ENCODE peak calls at places on chromosomes 6 and 20, in ten cellular contexts. C, P, B, N, A, E, I, Z, R and U are unnamed samples.

GRCh38 chr6:56803594-56803993 is 151.3 kb upstream of the BEND6 start:
- DNase-seq in C (no peak), P (no peak), B (peak), N (no peak), A (peak), E (no peak), I (no peak), Z (no peak), R (no peak), U (no peak)

GRCh38 chr6:135291288-135292116 is 110.4 kb downstream of the MYB start:
- DNase-seq in C (no peak), P (no peak), B (peak), N (no peak), A (peak), E (peak), I (peak), Z (no peak), R (peak), U (no peak)

GRCh38 chr6:56953597-56954388 is 1.1 kb upstream of the BEND6 start:
- DNase-seq in C (no peak), P (no peak), B (peak), N (no peak), A (no peak), E (peak), I (no peak), Z (no peak), R (peak), U (peak)

GRCh38 chr6:77466055-77467028 is 3.1 kb upstream of the HTR1B start:
- DNase-seq in C (no peak), P (no peak), B (peak), N (no peak), A (peak), E (peak), I (no peak), Z (no peak), R (peak), U (peak)

GRCh38 chr20:33658510-33658909 is 3.6 kb upstream of the C20orf144 start:
- DNase-seq in C (no peak), P (no peak), B (no peak), N (no peak), A (no peak), E (no peak), I (no peak), Z (no peak), R (no peak), U (no peak)

GRCh38 chr6:56101141-56101553 is 146.2 kb downstream of the COL21A1 start:
- DNase-seq in C (no peak), P (peak), B (peak), N (no peak), A (peak), E (peak), I (peak), Z (no peak), R (peak), U (no peak)

GRCh38 chr6:136331461-136331860 is 41.8 kb upstream of the BCLAF1 start:
- DNase-seq in C (no peak), P (no peak), B (no peak), N (no peak), A (no peak), E (no peak), I (no peak), Z (no peak), R (no peak), U (no peak)

GRCh38 chr6:70592391-70593117 is 25.8 kb downstream of the SDHAF4 start:
- DNase-seq in C (no peak), P (no peak), B (peak), N (no peak), A (no peak), E (no peak), I (no peak), Z (no peak), R (no peak), U (no peak)

DNA sequence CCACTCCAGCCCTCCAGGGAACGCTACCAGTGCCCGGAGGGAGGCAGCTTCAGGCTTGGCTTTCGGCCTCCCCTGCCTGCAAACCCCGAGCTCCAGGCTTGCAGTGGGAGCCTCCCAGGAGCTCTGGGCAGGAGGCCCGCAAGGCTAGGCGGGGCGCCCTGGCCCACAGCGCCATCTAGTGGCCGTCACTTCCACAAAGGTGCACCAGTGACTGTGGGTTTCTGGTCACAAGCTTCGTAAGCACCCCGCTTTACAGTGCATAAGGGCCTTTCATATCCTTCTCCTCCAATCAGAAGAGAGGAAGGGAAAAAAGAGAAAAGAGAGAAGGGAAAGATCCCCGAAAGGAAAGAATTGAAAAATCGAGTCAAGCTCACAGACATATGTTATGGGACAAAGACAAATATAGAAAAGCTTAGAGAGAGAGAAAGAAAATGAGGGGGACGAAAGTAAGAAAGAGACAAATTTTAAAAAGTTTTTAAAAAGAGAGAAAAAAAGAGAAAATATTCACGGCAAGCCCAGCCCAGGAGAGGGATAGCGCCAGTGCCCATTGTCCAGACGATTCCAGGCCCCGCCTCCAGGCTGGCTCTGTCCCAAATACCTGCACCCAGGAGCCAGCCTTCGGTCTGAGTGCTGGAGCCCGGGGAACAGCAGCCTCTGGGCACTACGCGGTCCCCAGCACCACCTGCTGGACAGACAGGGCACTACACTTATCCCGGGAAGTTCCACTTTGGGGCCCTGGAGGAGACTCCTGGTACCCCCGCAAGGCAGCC is 207.1 kb downstream of the PREX1 start:
- DNase-seq in C (peak), P (no peak), B (peak), N (peak), A (peak), E (peak), I (peak), Z (peak), R (peak), U (peak)
- TF ChIP-seq CTCF in C (peak), P (peak), B (peak), N (peak), A (peak), E (peak), I (peak), Z (peak), R (peak), U (peak)

GRCh38 chr20:60203451-60203850 is 245.2 kb downstream of the CDH26 start:
- DNase-seq in C (no peak), P (no peak), B (no peak), N (no peak), A (no peak), E (no peak), I (no peak), Z (no peak), R (peak), U (no peak)

GRCh38 chr20:60204601-60205000 is 246.4 kb downstream of the CDH26 start:
- DNase-seq in C (no peak), P (no peak), B (no peak), N (no peak), A (no peak), E (no peak), I (no peak), Z (no peak), R (no peak), U (no peak)

GRCh38 chr20:60209048-60209447 is 250.8 kb downstream of the CDH26 start:
- DNase-seq in C (no peak), P (no peak), B (no peak), N (no peak), A (no peak), E (no peak), I (no peak), Z (no peak), R (no peak), U (no peak)

GRCh38 chr20:60202046-60202445 is 243.8 kb downstream of the CDH26 start:
- DNase-seq in C (peak), P (no peak), B (no peak), N (no peak), A (no peak), E (no peak), I (no peak), Z (no peak), R (peak), U (no peak)

GRCh38 chr20:60206259-60206658 is 248.0 kb downstream of the CDH26 start:
- DNase-seq in C (no peak), P (no peak), B (peak), N (no peak), A (peak), E (peak), I (peak), Z (no peak), R (peak), U (peak)
- TF ChIP-seq CTCF in C (peak), P (peak), B (peak), N (no peak), A (peak), E (peak), I (no peak), Z (no peak), R (peak), U (no peak)

GRCh38 chr6:47414517-47415167 is 62.9 kb upstream of the CD2AP start:
- DNase-seq in C (no peak), P (peak), B (peak), N (no peak), A (peak), E (peak), I (no peak), Z (no peak), R (peak), U (peak)
- TF ChIP-seq CTCF in C (no peak), P (no peak), B (no peak), N (no peak), A (no peak), E (no peak), I (no peak), Z (no peak), R (no peak), U (no peak)

GRCh38 chr6:17002123-17002522 is 99.7 kb upstream of the STMND1 start:
- DNase-seq in C (no peak), P (no peak), B (no peak), N (no peak), A (peak), E (no peak), I (no peak), Z (no peak), R (no peak), U (no peak)

GRCh38 chr6:17004269-17004668 is 97.6 kb upstream of the STMND1 start:
- DNase-seq in C (no peak), P (peak), B (peak), N (no peak), A (no peak), E (no peak), I (no peak), Z (no peak), R (peak), U (no peak)

GRCh38 chr6:16999486-17000436 is 102.1 kb upstream of the STMND1 start:
- DNase-seq in C (no peak), P (peak), B (peak), N (no peak), A (peak), E (no peak), I (no peak), Z (no peak), R (peak), U (no peak)

GRCh38 chr6:17001188-17001587 is 100.7 kb upstream of the STMND1 start:
- DNase-seq in C (no peak), P (no peak), B (no peak), N (no peak), A (no peak), E (no peak), I (no peak), Z (no peak), R (no peak), U (no peak)
- TF ChIP-seq CTCF in C (no peak), P (peak), B (peak), N (no peak), A (peak), E (no peak), I (peak), Z (no peak), R (no peak), U (no peak)

GRCh38 chr6:106997392-106998257 is 23.1 kb upstream of the CD24 start:
- DNase-seq in C (no peak), P (peak), B (peak), N (no peak), A (peak), E (peak), I (peak), Z (no peak), R (peak), U (peak)
- TF ChIP-seq CTCF in C (peak), P (peak), B (peak), N (peak), A (peak), E (peak), I (peak), Z (peak), R (peak), U (peak)

GRCh38 chr6:4057036-4057435 is 21.9 kb downstream of the FAM217A start:
- DNase-seq in C (no peak), P (no peak), B (no peak), N (no peak), A (no peak), E (no peak), I (no peak), Z (no peak), R (no peak), U (no peak)

GRCh38 chr6:4055420-4056041 is 23.4 kb downstream of the FAM217A start:
- DNase-seq in C (no peak), P (peak), B (peak), N (peak), A (peak), E (peak), I (peak), Z (no peak), R (peak), U (no peak)

DNA sequence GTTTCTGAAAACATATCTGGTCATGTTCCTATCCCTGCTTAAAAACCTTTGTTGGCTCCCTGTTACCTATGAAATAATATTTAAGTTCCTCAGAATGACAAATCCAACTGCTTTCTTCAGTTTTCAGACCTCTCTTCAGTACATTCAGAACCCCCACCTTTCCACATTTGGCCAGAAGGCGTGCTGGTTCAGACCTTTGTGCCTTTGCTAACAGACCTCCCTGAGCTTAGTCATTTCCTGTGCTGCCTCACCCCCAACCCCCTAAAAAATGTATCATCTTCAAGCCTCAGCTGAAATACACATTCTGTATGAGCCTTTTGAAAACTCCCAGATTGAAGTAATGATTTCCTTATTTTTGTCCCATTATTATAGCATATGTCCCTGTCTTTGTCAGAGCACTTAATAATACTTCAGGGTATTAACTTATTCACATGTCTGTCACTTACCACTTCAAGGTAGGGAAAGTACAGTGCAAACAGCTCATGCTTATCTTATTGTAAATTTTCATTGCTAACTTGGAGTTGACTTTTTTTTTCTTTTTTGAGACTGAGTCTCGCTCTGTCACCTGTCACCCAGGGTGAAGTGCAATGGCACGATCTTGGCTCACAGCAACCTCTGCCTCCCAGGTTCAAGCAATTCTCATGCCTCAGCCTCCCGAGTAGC is 19.7 kb downstream of the FAM217A start:
- DNase-seq in C (no peak), P (peak), B (peak), N (no peak), A (peak), E (peak), I (no peak), Z (peak), R (peak), U (no peak)
- TF ChIP-seq CTCF in C (no peak), P (peak), B (peak), N (no peak), A (peak), E (peak), I (no peak), Z (peak), R (peak), U (no peak)

DNA sequence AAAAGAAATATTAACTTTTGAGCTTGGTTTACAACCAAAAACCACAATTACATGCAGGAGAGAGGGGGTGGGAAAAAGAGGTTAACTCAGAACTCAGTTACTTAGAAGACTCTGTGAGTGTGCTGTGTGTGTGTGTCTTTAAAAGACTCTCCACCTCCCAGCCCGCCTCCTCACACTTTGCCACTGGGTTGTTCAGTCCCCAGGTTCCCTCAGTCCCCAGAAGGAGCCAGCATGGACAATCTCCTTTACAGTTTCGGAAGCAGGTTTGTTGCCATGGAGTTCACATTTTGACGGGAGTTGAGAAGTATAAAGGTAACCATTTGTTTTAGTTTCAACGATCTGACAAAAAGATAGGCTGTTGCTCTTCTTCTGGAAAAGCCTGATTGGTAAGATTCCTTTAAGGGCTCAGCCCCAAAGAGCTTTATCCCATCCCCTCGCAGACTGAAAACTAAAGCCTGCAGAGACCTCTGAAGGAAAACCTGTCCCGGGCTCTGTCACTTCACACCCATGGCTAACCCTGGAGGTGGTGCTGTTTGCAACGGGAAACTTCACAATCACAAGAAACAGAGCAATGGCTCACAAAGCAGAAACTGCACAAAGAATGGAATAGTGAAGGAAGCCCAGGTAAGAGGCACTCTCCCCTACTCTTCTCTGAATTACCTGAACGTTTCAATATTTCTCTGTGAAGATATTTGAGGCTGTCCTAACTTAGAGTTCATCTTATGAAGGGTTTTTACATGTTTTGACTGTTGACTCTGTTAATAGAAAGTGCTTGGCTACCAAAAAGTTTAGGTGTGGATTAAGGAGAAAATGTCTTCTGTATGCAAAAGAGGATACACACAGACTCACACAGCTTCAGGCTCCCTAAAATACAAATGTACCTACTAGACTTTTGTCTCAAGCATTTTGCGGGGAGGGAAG is at the start of gene SPTLC3:
- DNase-seq in C (no peak), P (peak), B (peak), N (no peak), A (peak), E (peak), I (no peak), Z (no peak), R (peak), U (no peak)
- TF ChIP-seq CTCF in C (no peak), P (no peak), B (peak), N (no peak), A (peak), E (no peak), I (no peak), Z (no peak), R (no peak), U (no peak)

GRCh38 chr6:88761237-88762031 is 202.0 kb downstream of the RNGTT start:
- DNase-seq in C (no peak), P (no peak), B (no peak), N (no peak), A (no peak), E (no peak), I (no peak), Z (no peak), R (no peak), U (peak)
- TF ChIP-seq CTCF in C (no peak), P (no peak), B (no peak), N (peak), A (peak), E (no peak), I (peak), Z (no peak), R (no peak), U (peak)

GRCh38 chr6:130367767-130368166 is 1.9 kb downstream of the TMEM200A start:
- DNase-seq in C (no peak), P (no peak), B (no peak), N (no peak), A (no peak), E (no peak), I (no peak), Z (no peak), R (no peak), U (no peak)

GRCh38 chr6:130365166-130366010 is 429 bp upstream of the TMEM200A start:
- DNase-seq in C (peak), P (no peak), B (peak), N (no peak), A (peak), E (no peak), I (peak), Z (no peak), R (peak), U (peak)

GRCh38 chr6:130364224-130364780 is 1.5 kb upstream of the TMEM200A start:
- DNase-seq in C (no peak), P (no peak), B (no peak), N (no peak), A (no peak), E (no peak), I (no peak), Z (no peak), R (no peak), U (no peak)

GRCh38 chr6:130369821-130370220 is 4.0 kb downstream of the TMEM200A start:
- DNase-seq in C (no peak), P (no peak), B (no peak), N (no peak), A (no peak), E (no peak), I (no peak), Z (no peak), R (no peak), U (no peak)

DNA sequence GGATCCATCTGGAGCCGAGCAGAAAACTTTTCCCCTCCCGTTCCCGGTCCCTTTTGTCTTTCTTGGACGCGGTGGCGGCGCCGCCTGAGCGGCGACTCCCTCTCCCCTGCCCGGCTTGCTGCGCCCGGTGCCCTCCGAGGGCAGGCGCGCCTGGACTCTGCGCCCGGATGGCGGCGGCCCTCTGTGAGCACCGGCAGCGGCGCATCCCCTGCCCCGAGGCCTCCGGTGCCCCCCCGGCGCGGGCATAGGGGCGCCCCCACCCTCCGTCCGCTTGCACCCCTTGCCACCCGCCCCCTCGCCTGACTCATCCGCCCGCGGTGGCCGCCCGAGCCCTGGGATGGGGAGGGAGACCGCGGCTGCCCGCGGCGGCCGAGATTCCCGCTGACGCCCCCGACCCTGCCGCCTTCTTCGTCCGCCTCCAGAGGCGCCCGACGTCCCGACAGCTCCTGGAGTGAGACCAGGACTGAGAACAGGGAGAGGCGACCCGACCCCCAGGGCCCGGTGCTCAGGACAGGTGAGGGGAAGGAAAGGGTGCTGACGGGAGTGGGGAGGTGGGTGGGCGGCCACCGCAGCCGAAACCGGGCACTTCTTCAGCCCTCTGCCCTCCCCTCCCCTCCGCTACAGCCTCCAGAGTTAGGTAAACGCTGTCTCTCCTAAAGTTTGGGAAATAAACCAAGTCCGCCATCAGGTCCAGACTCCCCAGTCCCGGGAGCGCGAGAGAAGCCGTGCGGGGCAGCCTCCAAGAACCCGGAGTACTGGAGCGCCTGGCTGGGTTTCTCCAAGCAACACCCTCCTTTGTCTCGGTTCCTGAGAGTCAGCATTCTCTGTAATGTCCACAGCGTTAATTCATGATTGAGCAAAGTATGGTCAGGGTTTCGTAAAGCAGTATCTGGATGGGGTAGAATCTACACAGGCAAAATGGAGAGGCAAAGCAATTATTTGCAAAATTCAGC is at the start of gene TMEM200A:
- DNase-seq in C (peak), P (no peak), B (peak), N (no peak), A (peak), E (no peak), I (no peak), Z (no peak), R (peak), U (peak)
- TF ChIP-seq CTCF in C (no peak), P (peak), B (peak), N (no peak), A (peak), E (no peak), I (no peak), Z (no peak), R (no peak), U (no peak)